ENCODE peak calls at places on chromosomes 1 and 21, in seven cellular contexts. One of them, this sample, is unnamed.
A peak's percentile ranks its signal among the peaks of the same experiment; 100 is the strongest.

GRCh38 chr1:229895605-229896004 is 171.4 kb upstream of the GALNT2 start:
- DNase-seq in brain microvascular endothelial cell: no peak
- DNase-seq in HTR-8/SVneo: no peak
- DNase-seq in HepG2: no peak
- DNase-seq in WTC11: no peak
- DNase-seq in GM06990: no peak
- DNase-seq in RWPE1: no peak
- DNase-seq in this sample: no peak

GRCh38 chr21:44650265-44650972 is 4.0 kb downstream of the KRTAP12-4 start:
- DNase-seq in HepG2: no peak
- DNase-seq in WTC11: no peak
- DNase-seq in GM06990: no peak
- DNase-seq in HTR-8/SVneo: no peak
- DNase-seq in RWPE1: no peak
- DNase-seq in brain microvascular endothelial cell: no peak
- DNase-seq in this sample: no peak

GRCh38 chr1:117782056-117782455 is 147.4 kb downstream of the GDAP2 start:
- DNase-seq in GM06990: no peak
- DNase-seq in brain microvascular endothelial cell: no peak
- DNase-seq in HTR-8/SVneo: no peak
- DNase-seq in HepG2: no peak
- DNase-seq in WTC11: no peak
- DNase-seq in RWPE1: no peak
- DNase-seq in this sample: no peak

GRCh38 chr1:214698589-214698988 is 95.6 kb downstream of the CENPF start:
- DNase-seq in HepG2: no peak
- DNase-seq in GM06990: no peak
- DNase-seq in brain microvascular endothelial cell: no peak
- DNase-seq in WTC11: no peak
- DNase-seq in RWPE1: no peak
- DNase-seq in HTR-8/SVneo: no peak
- DNase-seq in this sample: no peak

GRCh38 chr1:248872752-248873408 is 14.0 kb upstream of the ZNF692 start:
- DNase-seq in HTR-8/SVneo: peak; percentile 71
- DNase-seq in GM06990: peak; percentile 82
- DNase-seq in HepG2: peak; percentile 80
- DNase-seq in brain microvascular endothelial cell: peak; percentile 66
- DNase-seq in RWPE1: peak; percentile 60
- DNase-seq in WTC11: peak; percentile 75
- DNase-seq in this sample: peak; percentile 40

GRCh38 chr1:89198500-89199072 is at the start of gene GBP4:
- DNase-seq in RWPE1: peak; percentile 15
- DNase-seq in GM06990: peak; percentile 44
- DNase-seq in HepG2: no peak
- DNase-seq in WTC11: peak; percentile 15
- DNase-seq in brain microvascular endothelial cell: no peak
- DNase-seq in HTR-8/SVneo: no peak
- DNase-seq in this sample: peak; percentile 52

GRCh38 chr21:46637952-46638746 is 2.7 kb downstream of the PRMT2 start:
- DNase-seq in HTR-8/SVneo: no peak
- DNase-seq in HepG2: no peak
- DNase-seq in RWPE1: no peak
- DNase-seq in GM06990: no peak
- DNase-seq in brain microvascular endothelial cell: no peak
- DNase-seq in WTC11: no peak
- DNase-seq in this sample: no peak

GRCh38 chr1:207937204-207937603 is 26.3 kb upstream of the CD34 start:
- DNase-seq in HTR-8/SVneo: no peak
- DNase-seq in RWPE1: no peak
- DNase-seq in HepG2: no peak
- DNase-seq in brain microvascular endothelial cell: no peak
- DNase-seq in WTC11: no peak
- DNase-seq in GM06990: no peak
- DNase-seq in this sample: no peak

GRCh38 chr1:66312316-66312715 is 221.6 kb upstream of the SGIP1 start:
- DNase-seq in GM06990: no peak
- DNase-seq in brain microvascular endothelial cell: no peak
- DNase-seq in WTC11: no peak
- DNase-seq in HepG2: no peak
- DNase-seq in HTR-8/SVneo: no peak
- DNase-seq in RWPE1: no peak
- DNase-seq in this sample: no peak

GRCh38 chr1:211613108-211613947 is 34.4 kb upstream of the SLC30A1 start:
- DNase-seq in HTR-8/SVneo: peak; percentile 59
- DNase-seq in WTC11: no peak
- DNase-seq in HepG2: peak; percentile 55
- DNase-seq in GM06990: no peak
- DNase-seq in RWPE1: peak; percentile 58
- DNase-seq in brain microvascular endothelial cell: peak; percentile 85
- DNase-seq in this sample: no peak

GRCh38 chr1:8794605-8795004 is 22.8 kb downstream of the RERE start:
- DNase-seq in HepG2: no peak
- DNase-seq in HTR-8/SVneo: no peak
- DNase-seq in brain microvascular endothelial cell: no peak
- DNase-seq in WTC11: peak; percentile 26
- DNase-seq in RWPE1: no peak
- DNase-seq in GM06990: no peak
- DNase-seq in this sample: no peak

GRCh38 chr1:163173121-163173520 is 29.6 kb downstream of the RGS5 start:
- DNase-seq in GM06990: no peak
- DNase-seq in HTR-8/SVneo: no peak
- DNase-seq in brain microvascular endothelial cell: no peak
- DNase-seq in RWPE1: no peak
- DNase-seq in WTC11: no peak
- DNase-seq in HepG2: no peak
- DNase-seq in this sample: no peak

GRCh38 chr1:53510215-53510614 is 51.0 kb downstream of the DMRTB1 start:
- DNase-seq in WTC11: no peak
- DNase-seq in HepG2: no peak
- DNase-seq in GM06990: no peak
- DNase-seq in brain microvascular endothelial cell: no peak
- DNase-seq in RWPE1: no peak
- DNase-seq in HTR-8/SVneo: no peak
- DNase-seq in this sample: no peak

GRCh38 chr21:44711327-44712202 is at the start of gene TSPEAR:
- DNase-seq in RWPE1: no peak
- DNase-seq in HTR-8/SVneo: no peak
- DNase-seq in brain microvascular endothelial cell: no peak
- DNase-seq in WTC11: no peak
- DNase-seq in HepG2: no peak
- DNase-seq in GM06990: no peak
- DNase-seq in this sample: no peak

GRCh38 chr1:168834225-168834872 is 105.3 kb upstream of the DPT start:
- DNase-seq in HepG2: peak; percentile 96
- DNase-seq in HTR-8/SVneo: no peak
- DNase-seq in brain microvascular endothelial cell: no peak
- DNase-seq in WTC11: no peak
- DNase-seq in GM06990: no peak
- DNase-seq in RWPE1: no peak
- DNase-seq in this sample: peak; percentile 20

GRCh38 chr1:26889580-26890466 is at the start of gene GPN2:
- DNase-seq in HepG2: peak; percentile 73
- DNase-seq in WTC11: peak; percentile 67
- DNase-seq in RWPE1: peak; percentile 67
- DNase-seq in HTR-8/SVneo: peak; percentile 82
- DNase-seq in brain microvascular endothelial cell: peak; percentile 56
- DNase-seq in GM06990: peak; percentile 83
- DNase-seq in this sample: peak; percentile 94

GRCh38 chr1:6365047-6365446 is 28.5 kb downstream of the ACOT7 start:
- DNase-seq in brain microvascular endothelial cell: no peak
- DNase-seq in HepG2: no peak
- DNase-seq in GM06990: no peak
- DNase-seq in HTR-8/SVneo: no peak
- DNase-seq in RWPE1: no peak
- DNase-seq in WTC11: no peak
- DNase-seq in this sample: no peak

GRCh38 chr21:25639922-25640670 is 1.0 kb downstream of the JAM2 start:
- DNase-seq in RWPE1: no peak
- DNase-seq in brain microvascular endothelial cell: no peak
- DNase-seq in HepG2: no peak
- DNase-seq in WTC11: peak; percentile 55
- DNase-seq in HTR-8/SVneo: peak; percentile 39
- DNase-seq in GM06990: no peak
- DNase-seq in this sample: peak; percentile 30

GRCh38 chr1:174324939-174325338 is 122.8 kb upstream of the GPR52 start:
- DNase-seq in HepG2: no peak
- DNase-seq in brain microvascular endothelial cell: no peak
- DNase-seq in RWPE1: no peak
- DNase-seq in HTR-8/SVneo: no peak
- DNase-seq in GM06990: no peak
- DNase-seq in WTC11: no peak
- DNase-seq in this sample: no peak

GRCh38 chr1:155651861-155652661 is 36.5 kb downstream of the YY1AP1 start:
- DNase-seq in RWPE1: peak; percentile 57
- DNase-seq in brain microvascular endothelial cell: no peak
- DNase-seq in HTR-8/SVneo: no peak
- DNase-seq in WTC11: no peak
- DNase-seq in HepG2: no peak
- DNase-seq in GM06990: no peak
- DNase-seq in this sample: no peak

GRCh38 chr1:98797506-98797905 is 136.0 kb downstream of the SNX7 start:
- DNase-seq in HepG2: no peak
- DNase-seq in GM06990: no peak
- DNase-seq in RWPE1: no peak
- DNase-seq in HTR-8/SVneo: no peak
- DNase-seq in WTC11: no peak
- DNase-seq in brain microvascular endothelial cell: no peak
- DNase-seq in this sample: no peak

GRCh38 chr1:206792939-206793607 is 20.8 kb upstream of the IL10 start:
- DNase-seq in brain microvascular endothelial cell: no peak
- DNase-seq in GM06990: peak; percentile 82
- DNase-seq in WTC11: no peak
- DNase-seq in RWPE1: no peak
- DNase-seq in HepG2: no peak
- DNase-seq in HTR-8/SVneo: no peak
- DNase-seq in this sample: peak; percentile 54

GRCh38 chr1:81800741-81801031 is at the start of gene ADGRL2:
- DNase-seq in HTR-8/SVneo: no peak
- DNase-seq in RWPE1: no peak
- DNase-seq in HepG2: no peak
- DNase-seq in WTC11: no peak
- DNase-seq in GM06990: no peak
- DNase-seq in brain microvascular endothelial cell: no peak
- DNase-seq in this sample: no peak

GRCh38 chr1:153339802-153340201 is 8.8 kb downstream of the PGLYRP4 start:
- DNase-seq in WTC11: no peak
- DNase-seq in RWPE1: no peak
- DNase-seq in HTR-8/SVneo: no peak
- DNase-seq in GM06990: no peak
- DNase-seq in brain microvascular endothelial cell: no peak
- DNase-seq in HepG2: no peak
- DNase-seq in this sample: peak; percentile 23

GRCh38 chr1:117093091-117093534 is 28.4 kb downstream of the TRIM45 start:
- DNase-seq in HTR-8/SVneo: peak; percentile 53
- DNase-seq in RWPE1: peak; percentile 87
- DNase-seq in WTC11: no peak
- DNase-seq in GM06990: no peak
- DNase-seq in brain microvascular endothelial cell: peak; percentile 97
- DNase-seq in HepG2: no peak
- DNase-seq in this sample: no peak

GRCh38 chr1:77347646-77348045 is 65.8 kb downstream of the AK5 start:
- DNase-seq in brain microvascular endothelial cell: peak; percentile 90
- DNase-seq in HepG2: peak; percentile 6
- DNase-seq in WTC11: no peak
- DNase-seq in HTR-8/SVneo: peak; percentile 66
- DNase-seq in GM06990: no peak
- DNase-seq in RWPE1: peak; percentile 71
- DNase-seq in this sample: no peak

GRCh38 chr1:63322248-63322943 is at the start of gene FOXD3:
- DNase-seq in HTR-8/SVneo: no peak
- DNase-seq in RWPE1: peak; percentile 41
- DNase-seq in brain microvascular endothelial cell: no peak
- DNase-seq in HepG2: no peak
- DNase-seq in WTC11: peak; percentile 94
- DNase-seq in GM06990: peak; percentile 74
- DNase-seq in this sample: peak; percentile 65

GRCh38 chr1:248822148-248823032 is 3.3 kb downstream of the SH3BP5L start:
- DNase-seq in RWPE1: no peak
- DNase-seq in HTR-8/SVneo: no peak
- DNase-seq in brain microvascular endothelial cell: no peak
- DNase-seq in HepG2: no peak
- DNase-seq in WTC11: no peak
- DNase-seq in GM06990: no peak
- DNase-seq in this sample: no peak

GRCh38 chr1:12249181-12249580 is 19.4 kb downstream of the VPS13D start:
- DNase-seq in GM06990: no peak
- DNase-seq in HTR-8/SVneo: no peak
- DNase-seq in WTC11: no peak
- DNase-seq in brain microvascular endothelial cell: peak; percentile 27
- DNase-seq in RWPE1: no peak
- DNase-seq in HepG2: no peak
- DNase-seq in this sample: no peak

GRCh38 chr1:20165522-20165951 is 20.4 kb upstream of the UBXN10 start:
- DNase-seq in brain microvascular endothelial cell: peak; percentile 21
- DNase-seq in HepG2: peak; percentile 35
- DNase-seq in WTC11: peak; percentile 36
- DNase-seq in HTR-8/SVneo: no peak
- DNase-seq in GM06990: no peak
- DNase-seq in RWPE1: peak; percentile 40
- DNase-seq in this sample: no peak

GRCh38 chr1:165696625-165697100 is 1.7 kb downstream of the ALDH9A1 start:
- DNase-seq in HTR-8/SVneo: no peak
- DNase-seq in HepG2: no peak
- DNase-seq in GM06990: no peak
- DNase-seq in RWPE1: peak; percentile 18
- DNase-seq in WTC11: no peak
- DNase-seq in brain microvascular endothelial cell: peak; percentile 38
- DNase-seq in this sample: no peak

GRCh38 chr1:200302192-200302892 is 107.5 kb downstream of the ZNF281 start:
- DNase-seq in brain microvascular endothelial cell: peak; percentile 11
- DNase-seq in HTR-8/SVneo: peak; percentile 32
- DNase-seq in GM06990: peak; percentile 69
- DNase-seq in HepG2: no peak
- DNase-seq in RWPE1: peak; percentile 58
- DNase-seq in WTC11: peak; percentile 29
- DNase-seq in this sample: peak; percentile 72

GRCh38 chr21:42939581-42940413 is 14.4 kb upstream of the ERVH48-1 start:
- DNase-seq in brain microvascular endothelial cell: peak; percentile 95
- DNase-seq in RWPE1: peak; percentile 90
- DNase-seq in GM06990: no peak
- DNase-seq in HTR-8/SVneo: peak; percentile 84
- DNase-seq in WTC11: peak; percentile 4
- DNase-seq in HepG2: peak; percentile 27
- DNase-seq in this sample: no peak

GRCh38 chr1:58442114-58442513 is 104.4 kb downstream of the OMA1 start:
- DNase-seq in HepG2: no peak
- DNase-seq in brain microvascular endothelial cell: peak; percentile 28
- DNase-seq in GM06990: no peak
- DNase-seq in HTR-8/SVneo: no peak
- DNase-seq in RWPE1: no peak
- DNase-seq in WTC11: no peak
- DNase-seq in this sample: no peak

GRCh38 chr1:201652180-201652579 is 113.3 kb downstream of the NAV1 start:
- DNase-seq in GM06990: no peak
- DNase-seq in RWPE1: no peak
- DNase-seq in WTC11: no peak
- DNase-seq in HTR-8/SVneo: no peak
- DNase-seq in HepG2: no peak
- DNase-seq in brain microvascular endothelial cell: no peak
- DNase-seq in this sample: no peak

GRCh38 chr1:4489486-4489885 is 164.9 kb upstream of the AJAP1 start:
- DNase-seq in WTC11: no peak
- DNase-seq in RWPE1: no peak
- DNase-seq in HepG2: no peak
- DNase-seq in HTR-8/SVneo: no peak
- DNase-seq in GM06990: no peak
- DNase-seq in brain microvascular endothelial cell: no peak
- DNase-seq in this sample: no peak

GRCh38 chr1:24996456-24996855 is 66.4 kb upstream of the RUNX3 start:
- DNase-seq in HepG2: no peak
- DNase-seq in GM06990: no peak
- DNase-seq in HTR-8/SVneo: no peak
- DNase-seq in brain microvascular endothelial cell: no peak
- DNase-seq in RWPE1: no peak
- DNase-seq in WTC11: no peak
- DNase-seq in this sample: no peak

GRCh38 chr1:192550922-192551534 is 24.5 kb upstream of the RGS1 start:
- DNase-seq in HTR-8/SVneo: peak; percentile 31
- DNase-seq in WTC11: no peak
- DNase-seq in brain microvascular endothelial cell: peak; percentile 87
- DNase-seq in RWPE1: peak; percentile 25
- DNase-seq in GM06990: peak; percentile 63
- DNase-seq in HepG2: no peak
- DNase-seq in this sample: peak; percentile 27